ENCODE peak calls at places on chromosomes 11 and 22, in five cellular contexts. One of them, this sample, is unnamed.

GRCh38 chr11:109362059-109362458 is 59.9 kb upstream of the C11orf87 start:
- DNase-seq in Caco-2: no peak
- DNase-seq in HAP-1: no peak
- DNase-seq in Ammon's horn: no peak
- DNase-seq in GM10248: no peak
- DNase-seq in this sample: no peak

GRCh38 chr11:8262552-8263108 is 1.0 kb downstream of the LMO1 start:
- DNase-seq in Caco-2: no peak
- DNase-seq in HAP-1: peak; percentile 62
- DNase-seq in Ammon's horn: no peak
- DNase-seq in GM10248: no peak
- DNase-seq in this sample: no peak

GRCh38 chr11:94449437-94449836 is 44.2 kb downstream of the MRE11 start:
- DNase-seq in Caco-2: peak; percentile 19
- DNase-seq in HAP-1: no peak
- DNase-seq in Ammon's horn: no peak
- DNase-seq in GM10248: no peak
- DNase-seq in this sample: no peak

GRCh38 chr22:44360306-44360685 is 47.5 kb upstream of the SHISAL1 start:
- DNase-seq in Caco-2: no peak
- DNase-seq in HAP-1: no peak
- DNase-seq in Ammon's horn: no peak
- DNase-seq in GM10248: no peak
- DNase-seq in this sample: no peak

GRCh38 chr11:110130642-110131238 is 37.5 kb downstream of the ZC3H12C start:
- DNase-seq in Caco-2: no peak
- DNase-seq in HAP-1: peak; percentile 79
- DNase-seq in Ammon's horn: peak; percentile 32
- DNase-seq in GM10248: no peak
- DNase-seq in this sample: no peak

GRCh38 chr11:128297111-128297651 is 290.2 kb downstream of the ETS1 start:
- DNase-seq in Caco-2: no peak
- DNase-seq in HAP-1: no peak
- DNase-seq in Ammon's horn: no peak
- DNase-seq in GM10248: no peak
- DNase-seq in this sample: no peak

GRCh38 chr22:23772315-23773246 is at the start of gene MMP11:
- DNase-seq in Caco-2: peak; percentile 77
- DNase-seq in HAP-1: peak; percentile 56
- DNase-seq in Ammon's horn: peak; percentile 3
- DNase-seq in GM10248: peak; percentile 77
- DNase-seq in this sample: no peak

GRCh38 chr11:104142701-104143100 is 21.2 kb downstream of the PDGFD start:
- DNase-seq in Caco-2: no peak
- DNase-seq in HAP-1: no peak
- DNase-seq in Ammon's horn: no peak
- DNase-seq in GM10248: no peak
- DNase-seq in this sample: no peak

GRCh38 chr11:9626778-9627394 is 37.0 kb upstream of the SWAP70 start:
- DNase-seq in Caco-2: no peak
- DNase-seq in HAP-1: peak; percentile 32
- DNase-seq in Ammon's horn: no peak
- DNase-seq in GM10248: no peak
- DNase-seq in this sample: no peak

GRCh38 chr11:108732395-108732794 is 67.5 kb downstream of the DDX10 start:
- DNase-seq in Caco-2: peak; percentile 51
- DNase-seq in HAP-1: no peak
- DNase-seq in Ammon's horn: no peak
- DNase-seq in GM10248: no peak
- DNase-seq in this sample: no peak

GRCh38 chr11:94400075-94400838 is 962 bp downstream of the GPR83 start:
- DNase-seq in Caco-2: no peak
- DNase-seq in HAP-1: no peak
- DNase-seq in Ammon's horn: no peak
- DNase-seq in GM10248: no peak
- DNase-seq in this sample: no peak

GRCh38 chr22:47155912-47156311 is 393.5 kb downstream of the TBC1D22A start:
- DNase-seq in Caco-2: no peak
- DNase-seq in HAP-1: no peak
- DNase-seq in Ammon's horn: no peak
- DNase-seq in GM10248: no peak
- DNase-seq in this sample: no peak

GRCh38 chr22:30332551-30332950 is 5.8 kb upstream of the TBC1D10A start:
- DNase-seq in Caco-2: no peak
- DNase-seq in HAP-1: no peak
- DNase-seq in Ammon's horn: peak; percentile 71
- DNase-seq in GM10248: no peak
- DNase-seq in this sample: no peak

GRCh38 chr11:63554901-63555218 is 8.3 kb downstream of the PLAAT2 start:
- DNase-seq in Caco-2: no peak
- DNase-seq in HAP-1: peak; percentile 37
- DNase-seq in Ammon's horn: no peak
- DNase-seq in GM10248: no peak
- DNase-seq in this sample: no peak

GRCh38 chr11:101129203-101129943 is at the start of gene PGR:
- DNase-seq in Caco-2: peak; percentile 16
- DNase-seq in HAP-1: peak; percentile 6
- DNase-seq in Ammon's horn: peak; percentile 2
- DNase-seq in GM10248: no peak
- DNase-seq in this sample: no peak

GRCh38 chr11:10930224-10930960 is 72.5 kb upstream of the ZBED5 start:
- DNase-seq in Caco-2: no peak
- DNase-seq in HAP-1: no peak
- DNase-seq in Ammon's horn: peak; percentile 13
- DNase-seq in GM10248: no peak
- DNase-seq in this sample: no peak

GRCh38 chr22:44338183-44338812 is 25.5 kb upstream of the SHISAL1 start:
- DNase-seq in Caco-2: no peak
- DNase-seq in HAP-1: no peak
- DNase-seq in Ammon's horn: no peak
- DNase-seq in GM10248: no peak
- DNase-seq in this sample: no peak

GRCh38 chr11:11137339-11137738 is 215.7 kb downstream of the CSNK2A3 start:
- DNase-seq in Caco-2: no peak
- DNase-seq in HAP-1: no peak
- DNase-seq in Ammon's horn: no peak
- DNase-seq in GM10248: no peak
- DNase-seq in this sample: no peak

GRCh38 chr22:27602390-27602789 is 199.2 kb downstream of the MN1 start:
- DNase-seq in Caco-2: no peak
- DNase-seq in HAP-1: no peak
- DNase-seq in Ammon's horn: no peak
- DNase-seq in GM10248: no peak
- DNase-seq in this sample: no peak

GRCh38 chr22:19275513-19275912 is 16.0 kb downstream of the CLTCL1 start:
- DNase-seq in Caco-2: no peak
- DNase-seq in HAP-1: no peak
- DNase-seq in Ammon's horn: no peak
- DNase-seq in GM10248: no peak
- DNase-seq in this sample: no peak

GRCh38 chr22:27843441-27843840 is 41.9 kb upstream of the MN1 start:
- DNase-seq in Caco-2: no peak
- DNase-seq in HAP-1: no peak
- DNase-seq in Ammon's horn: no peak
- DNase-seq in GM10248: no peak
- DNase-seq in this sample: no peak

GRCh38 chr11:9075441-9076000 is 15.9 kb downstream of the SCUBE2 start:
- DNase-seq in Caco-2: no peak
- DNase-seq in HAP-1: no peak
- DNase-seq in Ammon's horn: peak; percentile 41
- DNase-seq in GM10248: no peak
- DNase-seq in this sample: no peak

GRCh38 chr11:45576461-45577215 is 88.8 kb downstream of the CHST1 start:
- DNase-seq in Caco-2: no peak
- DNase-seq in HAP-1: no peak
- DNase-seq in Ammon's horn: no peak
- DNase-seq in GM10248: no peak
- DNase-seq in this sample: no peak

GRCh38 chr11:102763440-102763839 is 17.0 kb downstream of the MMP10 start:
- DNase-seq in Caco-2: no peak
- DNase-seq in HAP-1: no peak
- DNase-seq in Ammon's horn: no peak
- DNase-seq in GM10248: no peak
- DNase-seq in this sample: no peak

GRCh38 chr11:125513705-125514265 is 17.7 kb upstream of the FEZ1 start:
- DNase-seq in Caco-2: no peak
- DNase-seq in HAP-1: peak; percentile 84
- DNase-seq in Ammon's horn: no peak
- DNase-seq in GM10248: no peak
- DNase-seq in this sample: no peak

GRCh38 chr22:19834599-19834998 is 20.1 kb downstream of the GNB1L start:
- DNase-seq in Caco-2: no peak
- DNase-seq in HAP-1: no peak
- DNase-seq in Ammon's horn: no peak
- DNase-seq in GM10248: no peak
- DNase-seq in this sample: no peak

GRCh38 chr22:39414377-39414776 is 14.8 kb downstream of the TAB1 start:
- DNase-seq in Caco-2: no peak
- DNase-seq in HAP-1: no peak
- DNase-seq in Ammon's horn: no peak
- DNase-seq in GM10248: no peak
- DNase-seq in this sample: no peak

GRCh38 chr11:119115484-119116234 is 5.7 kb upstream of the HINFP start:
- DNase-seq in Caco-2: no peak
- DNase-seq in HAP-1: no peak
- DNase-seq in Ammon's horn: peak; percentile 70
- DNase-seq in GM10248: no peak
- DNase-seq in this sample: no peak

This sample was measured in KG1.